ENCODE peak calls at places on chromosomes 5 and 9, in six cellular contexts. One of them, this sample, is unnamed.

GRCh38 chr5:119282628-119283027 is 73.2 kb upstream of the TNFAIP8 start:
- DNase-seq in WTC11: no peak
- DNase-seq in H1: no peak
- DNase-seq in GM12878: no peak
- DNase-seq in K562: no peak
- DNase-seq in HepG2: no peak
- DNase-seq in this sample: no peak

GRCh38 chr5:97043511-97043910 is 98.9 kb downstream of the LIX1 start:
- DNase-seq in WTC11: no peak
- DNase-seq in H1: no peak
- DNase-seq in GM12878: no peak
- DNase-seq in K562: no peak
- DNase-seq in HepG2: no peak
- DNase-seq in this sample: no peak

GRCh38 chr9:95370064-95370463 is 52.6 kb upstream of the FANCC start:
- DNase-seq in WTC11: no peak
- DNase-seq in H1: no peak
- DNase-seq in GM12878: no peak
- DNase-seq in K562: no peak
- DNase-seq in HepG2: no peak
- DNase-seq in this sample: no peak

GRCh38 chr5:175347027-175347426 is 97.0 kb downstream of the DRD1 start:
- DNase-seq in WTC11: no peak
- DNase-seq in H1: no peak
- DNase-seq in GM12878: no peak
- DNase-seq in K562: no peak
- DNase-seq in HepG2: no peak
- DNase-seq in this sample: peak; percentile 13

GRCh38 chr9:4167040-4167671 is 132.7 kb downstream of the GLIS3 start:
- DNase-seq in WTC11: no peak
- DNase-seq in H1: no peak
- DNase-seq in GM12878: no peak
- DNase-seq in K562: no peak
- DNase-seq in HepG2: no peak
- DNase-seq in this sample: no peak

GRCh38 chr5:40376566-40376965 is 303.1 kb upstream of the PTGER4 start:
- DNase-seq in WTC11: no peak
- DNase-seq in H1: no peak
- DNase-seq in GM12878: no peak
- DNase-seq in K562: no peak
- DNase-seq in HepG2: no peak
- DNase-seq in this sample: no peak

GRCh38 chr5:123119334-123119986 is 30.4 kb downstream of the PRDM6 start:
- DNase-seq in WTC11: peak; percentile 77
- DNase-seq in H1: peak; percentile 68
- DNase-seq in GM12878: no peak
- DNase-seq in K562: no peak
- DNase-seq in HepG2: peak; percentile 17
- DNase-seq in this sample: peak; percentile 10

GRCh38 chr5:80083115-80083890 is 48.2 kb downstream of the THBS4 start:
- DNase-seq in WTC11: peak; percentile 25
- DNase-seq in H1: peak; percentile 77
- DNase-seq in GM12878: no peak
- DNase-seq in K562: peak; percentile 63
- DNase-seq in HepG2: peak; percentile 54
- DNase-seq in this sample: peak; percentile 71

GRCh38 chr5:172943906-172944305 is 15.3 kb upstream of the RPL26L1 start:
- DNase-seq in WTC11: no peak
- DNase-seq in H1: no peak
- DNase-seq in GM12878: no peak
- DNase-seq in K562: no peak
- DNase-seq in HepG2: no peak
- DNase-seq in this sample: no peak

GRCh38 chr5:169265888-169266287 is 35.1 kb downstream of the SLIT3 start:
- DNase-seq in WTC11: no peak
- DNase-seq in H1: no peak
- DNase-seq in GM12878: no peak
- DNase-seq in K562: peak; percentile 38
- DNase-seq in HepG2: no peak
- DNase-seq in this sample: no peak

GRCh38 chr9:135624282-135624681 is 15.1 kb downstream of the GLT6D1 start:
- DNase-seq in WTC11: no peak
- DNase-seq in H1: no peak
- DNase-seq in GM12878: no peak
- DNase-seq in K562: no peak
- DNase-seq in HepG2: no peak
- DNase-seq in this sample: no peak

GRCh38 chr5:139660105-139660915 is 12.2 kb downstream of the CXXC5 start:
- DNase-seq in WTC11: no peak
- DNase-seq in H1: no peak
- DNase-seq in GM12878: no peak
- DNase-seq in K562: no peak
- DNase-seq in HepG2: no peak
- DNase-seq in this sample: no peak

GRCh38 chr9:114025196-114025753 is 52.8 kb downstream of the AMBP start:
- DNase-seq in WTC11: no peak
- DNase-seq in H1: peak; percentile 20
- DNase-seq in GM12878: no peak
- DNase-seq in K562: no peak
- DNase-seq in HepG2: no peak
- DNase-seq in this sample: no peak

GRCh38 chr9:133631111-133631510 is 5.1 kb upstream of the DBH start:
- DNase-seq in WTC11: no peak
- DNase-seq in H1: no peak
- DNase-seq in GM12878: no peak
- DNase-seq in K562: no peak
- DNase-seq in HepG2: no peak
- DNase-seq in this sample: no peak

GRCh38 chr9:120439147-120439546 is 140.8 kb downstream of the CDK5RAP2 start:
- DNase-seq in WTC11: peak; percentile 62
- DNase-seq in H1: peak; percentile 59
- DNase-seq in GM12878: no peak
- DNase-seq in K562: peak; percentile 41
- DNase-seq in HepG2: peak; percentile 17
- DNase-seq in this sample: no peak

GRCh38 chr5:80182802-80183645 is 72.8 kb downstream of the SERINC5 start:
- DNase-seq in WTC11: peak; percentile 34
- DNase-seq in H1: no peak
- DNase-seq in GM12878: no peak
- DNase-seq in K562: no peak
- DNase-seq in HepG2: no peak
- DNase-seq in this sample: no peak

GRCh38 chr5:37776826-37777225 is 63.0 kb downstream of the GDNF start:
- DNase-seq in WTC11: no peak
- DNase-seq in H1: no peak
- DNase-seq in GM12878: no peak
- DNase-seq in K562: no peak
- DNase-seq in HepG2: no peak
- DNase-seq in this sample: no peak

GRCh38 chr5:103886826-103887225 is 324.2 kb upstream of the NUDT12 start:
- DNase-seq in WTC11: no peak
- DNase-seq in H1: no peak
- DNase-seq in GM12878: no peak
- DNase-seq in K562: no peak
- DNase-seq in HepG2: no peak
- DNase-seq in this sample: no peak

GRCh38 chr5:131260895-131261294 is 3.0 kb upstream of the CDC42SE2 start:
- DNase-seq in WTC11: no peak
- DNase-seq in H1: no peak
- DNase-seq in GM12878: no peak
- DNase-seq in K562: no peak
- DNase-seq in HepG2: no peak
- DNase-seq in this sample: no peak

GRCh38 chr5:132766020-132766805 is 10.8 kb downstream of the SEPTIN8 start:
- DNase-seq in WTC11: no peak
- DNase-seq in H1: no peak
- DNase-seq in GM12878: no peak
- DNase-seq in K562: no peak
- DNase-seq in HepG2: no peak
- DNase-seq in this sample: no peak

GRCh38 chr9:81737871-81738507 is 48.6 kb upstream of the TLE1 start:
- DNase-seq in WTC11: no peak
- DNase-seq in H1: no peak
- DNase-seq in GM12878: no peak
- DNase-seq in K562: no peak
- DNase-seq in HepG2: peak; percentile 6
- DNase-seq in this sample: peak; percentile 89

GRCh38 chr9:112218908-112219307 is 43.8 kb upstream of the SUSD1 start:
- DNase-seq in WTC11: no peak
- DNase-seq in H1: no peak
- DNase-seq in GM12878: peak; percentile 85
- DNase-seq in K562: no peak
- DNase-seq in HepG2: no peak
- DNase-seq in this sample: no peak

GRCh38 chr5:76585783-76586217 is 37.4 kb downstream of the F2RL2 start:
- DNase-seq in WTC11: no peak
- DNase-seq in H1: no peak
- DNase-seq in GM12878: no peak
- DNase-seq in K562: no peak
- DNase-seq in HepG2: no peak
- DNase-seq in this sample: no peak

GRCh38 chr9:4297151-4297794 is 2.6 kb downstream of the GLIS3 start:
- DNase-seq in WTC11: peak; percentile 67
- DNase-seq in H1: peak; percentile 86
- DNase-seq in GM12878: no peak
- DNase-seq in K562: peak; percentile 19
- DNase-seq in HepG2: peak; percentile 57
- DNase-seq in this sample: peak; percentile 79

GRCh38 chr9:121217609-121218292 is 16.1 kb upstream of the RAB14 start:
- DNase-seq in WTC11: no peak
- DNase-seq in H1: no peak
- DNase-seq in GM12878: peak; percentile 50
- DNase-seq in K562: peak; percentile 25
- DNase-seq in HepG2: no peak
- DNase-seq in this sample: no peak

GRCh38 chr5:122915717-122916399 is 70.4 kb downstream of the SNX24 start:
- DNase-seq in WTC11: no peak
- DNase-seq in H1: no peak
- DNase-seq in GM12878: no peak
- DNase-seq in K562: no peak
- DNase-seq in HepG2: peak; percentile 13
- DNase-seq in this sample: no peak

GRCh38 chr5:40720071-40720470 is 35.7 kb downstream of the TTC33 start:
- DNase-seq in WTC11: no peak
- DNase-seq in H1: no peak
- DNase-seq in GM12878: no peak
- DNase-seq in K562: no peak
- DNase-seq in HepG2: no peak
- DNase-seq in this sample: no peak

GRCh38 chr9:136438909-136439549 is 616 bp downstream of the INPP5E start:
- DNase-seq in WTC11: peak; percentile 38
- DNase-seq in H1: peak; percentile 74
- DNase-seq in GM12878: no peak
- DNase-seq in K562: peak; percentile 78
- DNase-seq in HepG2: no peak
- DNase-seq in this sample: no peak

GRCh38 chr9:137029058-137029922 is 1.3 kb upstream of the ABCA2 start:
- DNase-seq in WTC11: peak; percentile 95
- DNase-seq in H1: peak; percentile 98
- DNase-seq in GM12878: no peak
- DNase-seq in K562: peak; percentile 78
- DNase-seq in HepG2: peak; percentile 54
- DNase-seq in this sample: no peak

GRCh38 chr5:5380298-5380697 is 42.2 kb upstream of the ICE1 start:
- DNase-seq in WTC11: no peak
- DNase-seq in H1: no peak
- DNase-seq in GM12878: no peak
- DNase-seq in K562: no peak
- DNase-seq in HepG2: no peak
- DNase-seq in this sample: no peak
- TF ChIP-seq ATF3 in WTC11: no peak
- TF ChIP-seq ATF3 in H1: no peak
- TF ChIP-seq ATF3 in GM12878: no peak
- TF ChIP-seq ATF3 in K562: no peak
- TF ChIP-seq ATF3 in HepG2: no peak
- TF ChIP-seq ATF3 in this sample: no peak

GRCh38 chr9:90774682-90775081 is 26.9 kb upstream of the SYK start:
- DNase-seq in WTC11: no peak
- DNase-seq in H1: no peak
- DNase-seq in GM12878: peak; percentile 90
- DNase-seq in K562: no peak
- DNase-seq in HepG2: no peak
- DNase-seq in this sample: no peak
- TF ChIP-seq ATF3 in WTC11: no peak
- TF ChIP-seq ATF3 in H1: no peak
- TF ChIP-seq ATF3 in GM12878: no peak
- TF ChIP-seq ATF3 in K562: no peak
- TF ChIP-seq ATF3 in HepG2: no peak
- TF ChIP-seq ATF3 in this sample: no peak

DNA sequence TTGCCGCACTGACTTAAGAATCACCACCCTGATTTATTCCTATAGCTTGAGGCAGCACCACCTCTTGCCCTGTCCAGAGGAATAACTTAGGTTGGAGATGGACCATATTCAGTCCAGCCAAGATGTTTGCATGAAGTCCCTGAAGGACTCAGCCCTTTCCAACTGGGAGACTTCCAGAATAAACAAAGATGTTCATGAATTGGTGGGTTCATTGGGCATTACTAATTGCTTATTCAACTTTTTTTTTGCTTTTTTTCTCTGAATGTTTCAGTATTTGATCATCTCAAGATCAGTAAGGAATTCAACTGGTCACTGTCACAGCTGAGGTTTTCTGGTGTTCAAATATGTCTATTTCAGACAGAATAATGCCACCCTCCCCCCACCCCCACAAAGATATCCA is 470.6 kb downstream of the CCDC171 start:
- DNase-seq in WTC11: no peak
- DNase-seq in H1: no peak
- DNase-seq in GM12878: no peak
- DNase-seq in K562: no peak
- DNase-seq in HepG2: no peak
- DNase-seq in this sample: no peak
- TF ChIP-seq ATF3 in WTC11: no peak
- TF ChIP-seq ATF3 in H1: no peak
- TF ChIP-seq ATF3 in GM12878: no peak
- TF ChIP-seq ATF3 in K562: no peak
- TF ChIP-seq ATF3 in HepG2: no peak
- TF ChIP-seq ATF3 in this sample: no peak

GRCh38 chr9:128204858-128205257 is 1.7 kb downstream of the DNM1 start:
- DNase-seq in WTC11: no peak
- DNase-seq in H1: no peak
- DNase-seq in GM12878: no peak
- DNase-seq in K562: no peak
- DNase-seq in HepG2: no peak
- DNase-seq in this sample: no peak

GRCh38 chr9:128202648-128203023 is 543 bp upstream of the DNM1 start:
- DNase-seq in WTC11: no peak
- DNase-seq in H1: no peak
- DNase-seq in GM12878: no peak
- DNase-seq in K562: no peak
- DNase-seq in HepG2: no peak
- DNase-seq in this sample: no peak

GRCh38 chr9:128203842-128204551 is 818 bp downstream of the DNM1 start:
- DNase-seq in WTC11: peak; percentile 55
- DNase-seq in H1: peak; percentile 81
- DNase-seq in GM12878: no peak
- DNase-seq in K562: peak; percentile 90
- DNase-seq in HepG2: no peak
- DNase-seq in this sample: no peak

GRCh38 chr9:128201441-128202369 is 1.5 kb upstream of the DNM1 start:
- DNase-seq in WTC11: no peak
- DNase-seq in H1: no peak
- DNase-seq in GM12878: no peak
- DNase-seq in K562: no peak
- DNase-seq in HepG2: peak; percentile 32
- DNase-seq in this sample: no peak

GRCh38 chr9:128203024-128203841 is at the start of gene DNM1:
- DNase-seq in WTC11: peak; percentile 73
- DNase-seq in H1: peak; percentile 82
- DNase-seq in GM12878: no peak
- DNase-seq in K562: peak; percentile 100
- DNase-seq in HepG2: no peak
- DNase-seq in this sample: no peak
- TF ChIP-seq ATF3 in WTC11: no peak
- TF ChIP-seq ATF3 in H1: no peak
- TF ChIP-seq ATF3 in GM12878: peak; percentile 77
- TF ChIP-seq ATF3 in K562: peak; percentile 73
- TF ChIP-seq ATF3 in HepG2: no peak
- TF ChIP-seq ATF3 in this sample: no peak